ENCODE peak calls at places on chromosomes 1 and 21, in nine cellular contexts. R is AG04450, X is cardiac fibroblast, P is heart left ventricle, S is PC-3, K is mesothelial cell of epicardium, J is nephron progenitor cell, I is mammary epithelial cell, D is endothelial cell. V is an unnamed sample.

GRCh38 chr1:242211254-242212022 is 212.5 kb upstream of the MAP1LC3C start:
- DNase-seq in R (no peak), X (no peak), P (no peak), S (no peak), K (no peak), J (no peak), I (no peak), D (no peak), V (no peak)

GRCh38 chr1:45171575-45171974 is 34.8 kb downstream of the ZSWIM5 start:
- DNase-seq in R (no peak), X (no peak), P (no peak), S (no peak), K (no peak), J (no peak), I (no peak), D (no peak), V (no peak)

GRCh38 chr21:46125846-46126301 is 28.0 kb downstream of the COL6A2 start:
- DNase-seq in R (no peak), X (no peak), P (peak), S (no peak), K (peak), J (no peak), I (no peak), D (no peak), V (peak)

GRCh38 chr1:89460348-89460747 is 64.3 kb upstream of the LRRC8B start:
- DNase-seq in R (no peak), X (no peak), P (no peak), S (no peak), K (no peak), J (no peak), I (no peak), D (no peak), V (no peak)

GRCh38 chr21:43196789-43197188 is 28.0 kb downstream of the CRYAA start:
- DNase-seq in R (no peak), X (peak), P (peak), S (peak), K (no peak), J (no peak), I (peak), D (no peak), V (peak)

GRCh38 chr21:36688324-36688723 is 10.6 kb upstream of the SIM2 start:
- DNase-seq in R (no peak), X (no peak), P (no peak), S (no peak), K (no peak), J (no peak), I (no peak), D (no peak), V (no peak)

GRCh38 chr1:189669846-189670245 is 807.8 kb downstream of the BRINP3 start:
- DNase-seq in R (no peak), X (peak), P (no peak), S (peak), K (no peak), J (no peak), I (no peak), D (no peak), V (no peak)

GRCh38 chr1:19563336-19564097 is 78.2 kb upstream of the CAPZB start:
- DNase-seq in R (peak), X (peak), P (peak), S (no peak), K (no peak), J (no peak), I (peak), D (no peak), V (no peak)

GRCh38 chr1:118963456-118964430 is 24.4 kb downstream of the TBX15 start:
- DNase-seq in R (no peak), X (peak), P (no peak), S (peak), K (no peak), J (no peak), I (peak), D (no peak), V (no peak)

GRCh38 chr21:42360317-42360716 is 6.0 kb downstream of the TFF1 start:
- DNase-seq in R (no peak), X (no peak), P (no peak), S (peak), K (no peak), J (no peak), I (no peak), D (no peak), V (no peak)

GRCh38 chr1:74246266-74246665 is 11.1 kb downstream of the TNNI3K start:
- DNase-seq in R (no peak), X (no peak), P (no peak), S (no peak), K (no peak), J (no peak), I (no peak), D (no peak), V (no peak)

GRCh38 chr1:80509965-80510522 is 1290.7 kb upstream of the ADGRL2 start:
- DNase-seq in R (no peak), X (no peak), P (no peak), S (peak), K (no peak), J (no peak), I (no peak), D (no peak), V (no peak)

GRCh38 chr1:54220004-54220811 is 20.2 kb downstream of the MRPL37 start:
- DNase-seq in R (no peak), X (peak), P (peak), S (no peak), K (no peak), J (no peak), I (no peak), D (no peak), V (no peak)

GRCh38 chr1:32769524-32770220 is 47.5 kb downstream of the YARS1 start:
- DNase-seq in R (no peak), X (peak), P (no peak), S (peak), K (no peak), J (no peak), I (peak), D (no peak), V (no peak)

GRCh38 chr1:93301131-93301530 is 44.6 kb upstream of the DR1 start:
- DNase-seq in R (no peak), X (no peak), P (no peak), S (no peak), K (no peak), J (no peak), I (no peak), D (no peak), V (no peak)

GRCh38 chr1:39387452-39387851 is 104.0 kb upstream of the BMP8A start:
- DNase-seq in R (peak), X (peak), P (no peak), S (peak), K (no peak), J (no peak), I (peak), D (no peak), V (no peak)

GRCh38 chr21:31268090-31268489 is 76.0 kb downstream of the TIAM1 start:
- DNase-seq in R (no peak), X (no peak), P (no peak), S (no peak), K (no peak), J (no peak), I (no peak), D (no peak), V (no peak)

GRCh38 chr1:192488058-192488457 is 87.5 kb upstream of the RGS1 start:
- DNase-seq in R (no peak), X (peak), P (no peak), S (peak), K (no peak), J (no peak), I (no peak), D (no peak), V (no peak)
- TF ChIP-seq CTCF in R (peak), X (peak), P (no peak), S (peak), K (no peak), J (peak), I (peak), D (peak), V (peak)

GRCh38 chr1:248839168-248839555 is 1.1 kb downstream of the ZNF672 start:
- DNase-seq in R (no peak), X (no peak), P (no peak), S (no peak), K (no peak), J (no peak), I (no peak), D (no peak), V (no peak)

GRCh38 chr1:248840946-248841345 is 2.9 kb downstream of the ZNF672 start:
- DNase-seq in R (no peak), X (peak), P (no peak), S (no peak), K (no peak), J (no peak), I (no peak), D (no peak), V (no peak)

GRCh38 chr1:248838357-248839167 is 538 bp downstream of the ZNF672 start:
- DNase-seq in R (no peak), X (peak), P (peak), S (peak), K (peak), J (peak), I (peak), D (peak), V (peak)

GRCh38 chr1:248837045-248837793 is 805 bp upstream of the ZNF672 start:
- DNase-seq in R (no peak), X (no peak), P (no peak), S (no peak), K (no peak), J (no peak), I (no peak), D (no peak), V (no peak)

DNA sequence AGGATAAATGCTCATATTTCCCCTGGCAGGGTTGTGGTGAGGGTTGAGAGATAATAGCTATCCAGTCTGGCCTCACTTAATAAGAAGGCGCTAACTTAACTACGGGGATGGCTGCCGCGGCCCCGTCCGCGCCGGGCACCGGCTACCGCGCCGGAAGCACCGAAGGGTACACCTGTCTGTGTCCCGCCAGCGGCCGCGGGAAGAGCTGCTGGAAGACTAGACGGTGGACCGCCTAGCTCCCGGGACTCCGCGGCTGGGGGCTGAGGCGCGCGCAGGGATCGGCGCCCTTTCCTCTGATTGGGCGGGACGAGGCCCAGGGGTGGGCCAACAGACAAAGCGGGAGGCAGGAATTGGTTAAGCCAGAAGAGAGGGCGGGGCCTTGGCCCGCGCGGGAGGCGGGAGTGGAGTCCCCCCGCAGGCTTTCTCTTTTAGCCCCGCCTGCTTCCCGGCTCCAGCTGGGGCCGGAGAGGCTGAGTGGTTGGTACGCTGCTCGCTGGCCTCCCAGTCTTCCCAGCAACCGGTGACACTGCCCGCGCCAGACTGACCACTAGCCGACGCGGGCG is at the start of gene ZNF672:
- DNase-seq in R (peak), X (peak), P (peak), S (peak), K (peak), J (peak), I (peak), D (peak), V (peak)
- TF ChIP-seq CTCF in R (no peak), X (no peak), P (no peak), S (no peak), K (no peak), J (no peak), I (no peak), D (no peak), V (no peak)

GRCh38 chr1:222794656-222795474 is 20.0 kb upstream of the DISP1 start:
- DNase-seq in R (no peak), X (no peak), P (no peak), S (peak), K (no peak), J (no peak), I (no peak), D (no peak), V (no peak)
- TF ChIP-seq CTCF in R (no peak), X (peak), P (no peak), S (peak), K (no peak), J (no peak), I (no peak), D (no peak), V (no peak)

GRCh38 chr1:36306902-36307456 is 811 bp downstream of the SH3D21 start:
- DNase-seq in R (peak), X (peak), P (peak), S (peak), K (peak), J (peak), I (peak), D (peak), V (peak)

GRCh38 chr1:36305915-36306209 is 306 bp upstream of the SH3D21 start:
- DNase-seq in R (no peak), X (no peak), P (no peak), S (no peak), K (no peak), J (no peak), I (peak), D (no peak), V (no peak)

GRCh38 chr1:36304970-36305914 is 926 bp upstream of the SH3D21 start:
- DNase-seq in R (no peak), X (no peak), P (no peak), S (no peak), K (no peak), J (no peak), I (peak), D (no peak), V (no peak)

GRCh38 chr1:36307601-36308330 is 1.6 kb downstream of the SH3D21 start:
- DNase-seq in R (no peak), X (no peak), P (no peak), S (no peak), K (no peak), J (peak), I (no peak), D (no peak), V (no peak)

GRCh38 chr1:36306210-36306901 is at the start of gene SH3D21:
- DNase-seq in R (no peak), X (peak), P (peak), S (peak), K (no peak), J (peak), I (peak), D (peak), V (peak)
- TF ChIP-seq CTCF in R (no peak), X (no peak), P (peak), S (peak), K (no peak), J (no peak), I (no peak), D (no peak), V (peak)

DNA sequence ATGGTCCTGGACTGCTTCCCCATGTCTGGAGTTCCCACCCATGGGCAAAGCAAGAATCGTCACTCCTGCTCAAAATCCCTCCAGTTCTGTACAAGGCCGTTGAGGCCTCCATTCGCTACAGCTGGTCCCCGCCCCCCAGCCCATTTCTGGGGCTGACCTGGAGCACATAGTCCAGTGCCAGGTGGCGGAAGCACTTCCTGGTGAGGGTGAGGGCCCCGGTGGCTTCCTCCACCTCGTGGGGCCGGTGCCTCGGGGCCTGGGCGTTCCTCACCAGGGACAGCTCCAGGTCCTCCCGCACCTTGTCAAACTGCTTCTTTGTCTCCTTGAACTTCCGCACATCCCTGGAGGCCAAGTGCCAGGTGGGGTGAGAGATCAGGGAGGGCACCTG is 7.4 kb downstream of the ACAP3 start:
- DNase-seq in R (no peak), X (no peak), P (no peak), S (no peak), K (no peak), J (no peak), I (no peak), D (no peak), V (no peak)
- TF ChIP-seq CTCF in R (no peak), X (no peak), P (no peak), S (peak), K (no peak), J (no peak), I (no peak), D (peak), V (no peak)

GRCh38 chr21:29748391-29749167 is 191.2 kb downstream of the GRIK1 start:
- DNase-seq in R (no peak), X (no peak), P (no peak), S (no peak), K (no peak), J (no peak), I (no peak), D (no peak), V (no peak)
- TF ChIP-seq CTCF in R (no peak), X (no peak), P (no peak), S (no peak), K (no peak), J (no peak), I (no peak), D (no peak), V (no peak)

DNA sequence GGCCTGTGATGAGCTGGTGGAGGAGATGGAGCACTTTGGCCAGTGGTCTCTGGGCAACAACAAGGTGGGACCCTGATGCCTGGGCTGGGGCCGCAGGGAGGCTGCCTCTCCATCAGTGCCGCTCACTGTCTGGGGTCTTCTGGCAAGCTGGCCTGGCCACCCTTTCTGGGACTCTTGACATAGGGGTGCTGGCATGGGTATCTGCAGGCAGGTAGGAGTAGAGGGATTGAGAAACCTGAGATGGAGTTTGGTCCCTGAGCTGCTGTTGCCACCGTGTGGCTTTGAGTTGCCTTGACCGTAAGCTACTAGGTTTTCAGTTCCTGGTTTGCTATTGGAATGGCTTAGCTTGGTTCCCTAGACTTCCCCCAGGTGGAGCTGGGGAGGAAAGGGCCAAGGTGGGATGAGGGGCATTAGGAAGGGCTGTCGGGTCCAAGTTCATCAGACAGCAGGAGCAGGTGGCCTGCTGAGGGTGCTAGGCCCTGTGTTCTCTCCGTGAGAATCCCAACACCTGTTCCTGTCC is 13.2 kb upstream of the MFN2 start:
- DNase-seq in R (no peak), X (peak), P (no peak), S (peak), K (no peak), J (no peak), I (peak), D (peak), V (peak)
- TF ChIP-seq CTCF in R (peak), X (peak), P (peak), S (peak), K (no peak), J (peak), I (peak), D (no peak), V (peak)

DNA sequence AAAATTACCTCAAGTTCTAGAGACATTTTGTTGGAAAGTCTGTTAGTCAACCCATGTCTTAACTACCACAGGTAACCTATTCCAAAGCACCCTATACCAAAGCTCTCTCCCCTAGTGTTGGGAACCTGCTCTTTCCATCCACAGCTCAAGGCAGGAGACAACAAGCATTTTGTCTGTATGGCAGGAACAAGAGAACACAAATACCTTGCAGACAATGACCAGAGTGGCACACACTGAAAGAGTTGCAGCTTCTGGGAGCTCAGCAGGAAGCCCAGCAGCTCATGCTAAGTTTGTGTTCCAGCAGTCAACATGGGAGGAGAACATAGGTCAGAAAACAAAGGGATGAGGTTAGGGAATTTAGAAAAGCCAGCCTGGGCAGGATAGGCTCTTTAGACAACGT is 300.8 kb downstream of the HHIPL2 start:
- DNase-seq in R (no peak), X (no peak), P (no peak), S (no peak), K (no peak), J (no peak), I (no peak), D (no peak), V (no peak)
- TF ChIP-seq CTCF in R (no peak), X (no peak), P (no peak), S (no peak), K (no peak), J (no peak), I (no peak), D (no peak), V (no peak)

DNA sequence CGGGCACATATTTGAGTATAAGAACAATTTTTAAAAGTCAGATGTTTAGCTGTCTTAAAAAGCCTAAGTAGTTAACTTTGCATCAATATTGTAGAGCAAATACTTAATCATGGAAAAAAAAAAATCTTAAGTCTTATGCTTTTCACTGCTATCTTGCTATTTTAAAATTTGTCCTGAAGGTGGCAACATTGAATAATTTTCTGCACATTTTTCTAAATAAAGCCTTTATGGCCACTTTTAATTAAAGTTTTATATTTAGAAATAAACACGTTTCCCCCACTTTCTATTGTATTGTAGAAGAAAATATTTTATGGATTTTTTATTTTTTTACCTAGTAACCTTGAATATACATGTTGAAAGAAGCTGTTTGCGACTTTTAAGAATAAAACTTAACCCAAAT is 198.8 kb downstream of the AMY1C start:
- DNase-seq in R (no peak), X (peak), P (no peak), S (peak), K (no peak), J (no peak), I (no peak), D (no peak), V (no peak)
- TF ChIP-seq CTCF in R (peak), X (no peak), P (no peak), S (peak), K (peak), J (peak), I (peak), D (peak), V (peak)

GRCh38 chr1:208167229-208167869 is 76.8 kb downstream of the PLXNA2 start:
- DNase-seq in R (no peak), X (no peak), P (no peak), S (no peak), K (no peak), J (no peak), I (no peak), D (no peak), V (no peak)
- TF ChIP-seq CTCF in R (no peak), X (no peak), P (no peak), S (no peak), K (no peak), J (no peak), I (no peak), D (no peak), V (no peak)

V was measured in progenitor cell of endocrine pancreas.